ENCODE peak calls at places on chromosomes 16 and 17, in ten cellular contexts. Q, R, K, F, N, D, A, E, G and S are unnamed samples.

GRCh38 chr16:57305159-57305811 is 20.8 kb upstream of the PLLP start:
- DNase-seq in Q (no peak), R (no peak), K (no peak), F (no peak), N (no peak), D (no peak), A (no peak), E (no peak), G (peak), S (no peak)

GRCh38 chr17:37221865-37222264 is 153.9 kb upstream of the C17orf78 start:
- DNase-seq in Q (no peak), R (no peak), K (no peak), F (no peak), N (no peak), D (no peak), A (no peak), E (no peak), G (no peak), S (no peak)

GRCh38 chr16:71353736-71354135 is 4.8 kb upstream of the CALB2 start:
- DNase-seq in Q (no peak), R (no peak), K (no peak), F (no peak), N (no peak), D (no peak), A (no peak), E (no peak), G (no peak), S (no peak)

GRCh38 chr17:47267354-47267828 is 13.8 kb downstream of the ITGB3 start:
- DNase-seq in Q (no peak), R (no peak), K (no peak), F (no peak), N (no peak), D (no peak), A (no peak), E (no peak), G (no peak), S (no peak)

GRCh38 chr16:71919033-71919432 is 23.7 kb downstream of the IST1 start:
- DNase-seq in Q (no peak), R (no peak), K (no peak), F (no peak), N (no peak), D (no peak), A (peak), E (no peak), G (no peak), S (no peak)

GRCh38 chr16:11316331-11317015 is 28.8 kb upstream of the RMI2 start:
- DNase-seq in Q (no peak), R (no peak), K (no peak), F (no peak), N (no peak), D (no peak), A (no peak), E (no peak), G (no peak), S (no peak)

GRCh38 chr16:72857841-72858594 is 189.9 kb downstream of the ZFHX3 start:
- DNase-seq in Q (no peak), R (no peak), K (no peak), F (no peak), N (no peak), D (no peak), A (no peak), E (no peak), G (no peak), S (no peak)

GRCh38 chr16:47815655-47816054 is 340.1 kb downstream of the ABCC12 start:
- DNase-seq in Q (no peak), R (no peak), K (no peak), F (no peak), N (no peak), D (no peak), A (no peak), E (no peak), G (no peak), S (no peak)

GRCh38 chr17:56995776-56996175 is 17.8 kb downstream of the SCPEP1 start:
- DNase-seq in Q (no peak), R (no peak), K (no peak), F (no peak), N (peak), D (no peak), A (no peak), E (no peak), G (no peak), S (no peak)

GRCh38 chr16:81376880-81377279 is 62.1 kb downstream of the GAN start:
- DNase-seq in Q (no peak), R (peak), K (no peak), F (no peak), N (peak), D (no peak), A (no peak), E (no peak), G (no peak), S (peak)

GRCh38 chr17:57125866-57126265 is 40.8 kb downstream of the AKAP1 start:
- DNase-seq in Q (no peak), R (no peak), K (no peak), F (no peak), N (no peak), D (no peak), A (no peak), E (no peak), G (no peak), S (no peak)

GRCh38 chr16:29877266-29877961 is 14.4 kb upstream of the CDIPT start:
- DNase-seq in Q (no peak), R (peak), K (peak), F (peak), N (no peak), D (peak), A (peak), E (no peak), G (no peak), S (peak)

GRCh38 chr16:58332997-58333700 is 38.3 kb upstream of the PRSS54 start:
- DNase-seq in Q (no peak), R (no peak), K (no peak), F (no peak), N (no peak), D (no peak), A (no peak), E (no peak), G (no peak), S (no peak)

GRCh38 chr17:59607817-59608403 is 11.8 kb upstream of the CLTC start:
- DNase-seq in Q (no peak), R (no peak), K (no peak), F (peak), N (no peak), D (no peak), A (peak), E (no peak), G (no peak), S (no peak)

GRCh38 chr16:47664653-47665325 is 203.7 kb downstream of the PHKB start:
- DNase-seq in Q (no peak), R (no peak), K (no peak), F (peak), N (no peak), D (no peak), A (no peak), E (no peak), G (no peak), S (no peak)

GRCh38 chr17:52105601-52106000 is 52.9 kb downstream of the CA10 start:
- DNase-seq in Q (no peak), R (no peak), K (no peak), F (no peak), N (no peak), D (no peak), A (no peak), E (no peak), G (no peak), S (no peak)

GRCh38 chr17:79531696-79532095 is 79.2 kb downstream of the RBFOX3 start:
- DNase-seq in Q (no peak), R (no peak), K (no peak), F (no peak), N (no peak), D (no peak), A (no peak), E (no peak), G (no peak), S (no peak)

GRCh38 chr16:46830417-46830901 is 521 bp downstream of the C16orf87 start:
- DNase-seq in Q (peak), R (no peak), K (peak), F (peak), N (no peak), D (peak), A (peak), E (no peak), G (peak), S (peak)

GRCh38 chr16:11586375-11586855 is 304 bp downstream of the LITAF start:
- DNase-seq in Q (no peak), R (no peak), K (no peak), F (no peak), N (no peak), D (no peak), A (peak), E (no peak), G (no peak), S (no peak)

GRCh38 chr17:165939-166338 is 15.5 kb downstream of the DOC2B start:
- DNase-seq in Q (no peak), R (no peak), K (no peak), F (no peak), N (no peak), D (no peak), A (no peak), E (no peak), G (no peak), S (no peak)